ENCODE peak calls at places on chromosome 4, in ten cellular contexts. W, H, D, I, N, A, G, U, Z and T are unnamed samples.

GRCh38 chr4:20591571-20592455 is 108.4 kb upstream of the PACRGL start:
- DNase-seq in N (no peak), D (no peak), W (no peak), A (no peak), G (no peak), Z (no peak), H (no peak), I (no peak), U (no peak), T (no peak)

GRCh38 chr4:183164963-183165362 is 65.9 kb downstream of the WWC2 start:
- DNase-seq in G (no peak), H (no peak), W (peak), I (no peak), U (no peak), N (no peak), Z (no peak), A (no peak), D (no peak), T (no peak)

GRCh38 chr4:16607241-16607640 is 291.2 kb downstream of the LDB2 start:
- DNase-seq in I (no peak), A (no peak), D (no peak), H (no peak), W (peak), Z (no peak), N (no peak), G (no peak), U (no peak), T (no peak)

GRCh38 chr4:155773196-155773800 is 14.5 kb downstream of the GUCY1B1 start:
- DNase-seq in I (no peak), N (no peak), W (no peak), D (no peak), H (no peak), Z (no peak), A (no peak), G (no peak), U (no peak), T (no peak)

GRCh38 chr4:152534541-152535231 is 1.2 kb downstream of the FBXW7 start:
- DNase-seq in D (peak), H (no peak), U (no peak), I (peak), A (no peak), W (peak), N (peak), Z (no peak), G (no peak), T (no peak)

GRCh38 chr4:53014368-53014767 is 152.3 kb downstream of the RASL11B start:
- DNase-seq in U (no peak), G (no peak), W (no peak), D (no peak), Z (no peak), N (no peak), H (no peak), A (no peak), I (no peak), T (no peak)

GRCh38 chr4:52983563-52984303 is 121.6 kb downstream of the RASL11B start:
- DNase-seq in D (no peak), H (no peak), U (no peak), N (no peak), I (peak), W (peak), A (peak), G (no peak), Z (peak), T (no peak)

GRCh38 chr4:124940387-124940786 is 227.9 kb upstream of the ANKRD50 start:
- DNase-seq in U (no peak), N (no peak), Z (no peak), A (peak), G (no peak), W (peak), H (no peak), I (peak), D (no peak), T (no peak)

GRCh38 chr4:174260099-174260498 is 23.4 kb downstream of the FBXO8 start:
- DNase-seq in Z (no peak), I (no peak), A (peak), W (peak), U (no peak), N (no peak), D (no peak), G (no peak), H (no peak), T (no peak)

GRCh38 chr4:46931981-46932380 is 22.9 kb upstream of the COX7B2 start:
- DNase-seq in G (no peak), I (peak), Z (no peak), U (no peak), H (no peak), W (peak), N (peak), D (no peak), A (no peak), T (peak)

GRCh38 chr4:10898072-10898471 is 213.5 kb upstream of the CLNK start:
- DNase-seq in Z (no peak), I (no peak), H (no peak), A (no peak), N (no peak), W (no peak), G (no peak), U (no peak), D (no peak), T (no peak)